ENCODE peak calls at places on chromosomes 12 and 14, in six cellular contexts. V, Y, Q, M, H and I are unnamed samples.

GRCh38 chr12:113050808-113051207 is 5.7 kb upstream of the DTX1 start:
- DNase-seq in V (peak), Y (no peak), Q (no peak), M (no peak), H (no peak), I (no peak)

GRCh38 chr12:29519585-29520182 is 22.2 kb upstream of the OVCH1 start:
- DNase-seq in V (peak), Y (peak), Q (no peak), M (peak), H (peak), I (no peak)

GRCh38 chr12:53743277-53744129 is 8.3 kb downstream of the CISTR start:
- DNase-seq in V (peak), Y (no peak), Q (peak), M (peak), H (peak), I (peak)

GRCh38 chr14:33573296-33573695 is 377.6 kb downstream of the EGLN3 start:
- DNase-seq in V (no peak), Y (no peak), Q (no peak), M (no peak), H (no peak), I (no peak)

GRCh38 chr14:36293824-36294223 is 26.6 kb downstream of the MBIP start:
- DNase-seq in V (no peak), Y (no peak), Q (no peak), M (peak), H (no peak), I (no peak)

GRCh38 chr14:90295870-90296516 is 35.7 kb downstream of the NRDE2 start:
- DNase-seq in V (no peak), Y (no peak), Q (no peak), M (no peak), H (no peak), I (no peak)

GRCh38 chr12:510071-510825 is 50.5 kb downstream of the B4GALNT3 start:
- DNase-seq in V (peak), Y (no peak), Q (peak), M (no peak), H (peak), I (no peak)

GRCh38 chr14:31360919-31361662 is 59.3 kb downstream of the HEATR5A start:
- DNase-seq in V (no peak), Y (no peak), Q (no peak), M (peak), H (no peak), I (no peak)

GRCh38 chr12:51323966-51324895 is at the start of gene BIN2:
- DNase-seq in V (no peak), Y (no peak), Q (peak), M (no peak), H (peak), I (peak)

GRCh38 chr14:28769358-28769757 is 2.8 kb downstream of the FOXG1 start:
- DNase-seq in V (peak), Y (no peak), Q (no peak), M (no peak), H (no peak), I (no peak)